ENCODE peak calls at places on chromosomes 6 and 20, in five cellular contexts. M, R, Q, Z and C are unnamed samples.

GRCh38 chr6:51678905-51679620 is 408.4 kb downstream of the PKHD1 start:
- DNase-seq in M (no peak), R (no peak), Q (no peak), Z (no peak), C (no peak)

GRCh38 chr6:28105286-28105685 is 19.1 kb upstream of the ZSCAN16 start:
- DNase-seq in M (peak), R (peak), Q (no peak), Z (peak), C (no peak)

GRCh38 chr6:56334937-56335336 is 87.6 kb upstream of the COL21A1 start:
- DNase-seq in M (no peak), R (no peak), Q (no peak), Z (peak), C (no peak)

GRCh38 chr6:51490101-51490500 is 597.3 kb downstream of the PKHD1 start:
- DNase-seq in M (no peak), R (no peak), Q (no peak), Z (no peak), C (no peak)

GRCh38 chr6:115613488-115613887 is 447.2 kb downstream of the FRK start:
- DNase-seq in M (peak), R (no peak), Q (no peak), Z (peak), C (no peak)

GRCh38 chr6:37173573-37174195 is 3.7 kb downstream of the PIM1 start:
- DNase-seq in M (no peak), R (no peak), Q (no peak), Z (no peak), C (no peak)

GRCh38 chr6:139166238-139166955 is 31.5 kb downstream of the HECA start:
- DNase-seq in M (no peak), R (no peak), Q (no peak), Z (no peak), C (no peak)

GRCh38 chr20:50395258-50395729 is 114.9 kb upstream of the PTPN1 start:
- DNase-seq in M (peak), R (no peak), Q (no peak), Z (peak), C (peak)

GRCh38 chr6:117711369-117711768 is 36.1 kb downstream of the NUS1 start:
- DNase-seq in M (no peak), R (peak), Q (peak), Z (no peak), C (no peak)

GRCh38 chr6:71250050-71250689 is 38.4 kb upstream of the OGFRL1 start:
- DNase-seq in M (peak), R (peak), Q (peak), Z (peak), C (no peak)

GRCh38 chr6:167336818-167337217 is 11.9 kb downstream of the TTLL2 start:
- DNase-seq in M (no peak), R (no peak), Q (no peak), Z (no peak), C (no peak)

GRCh38 chr20:43102394-43102793 is 87.3 kb downstream of the PTPRT start:
- DNase-seq in M (no peak), R (peak), Q (peak), Z (no peak), C (no peak)

GRCh38 chr6:144661101-144661806 is 376.1 kb downstream of the UTRN start:
- DNase-seq in M (no peak), R (no peak), Q (peak), Z (peak), C (no peak)

GRCh38 chr6:144145546-144145945 is 4.8 kb upstream of the STX11 start:
- DNase-seq in M (no peak), R (no peak), Q (no peak), Z (no peak), C (no peak)

GRCh38 chr6:40326689-40327404 is 260.3 kb downstream of the LRFN2 start:
- DNase-seq in M (no peak), R (no peak), Q (no peak), Z (no peak), C (no peak)

GRCh38 chr6:45657243-45657642 is 279.5 kb upstream of the SUPT3H start:
- DNase-seq in M (peak), R (no peak), Q (no peak), Z (peak), C (no peak)

GRCh38 chr6:1325471-1326309 is 13.8 kb downstream of the FOXQ1 start:
- DNase-seq in M (peak), R (peak), Q (peak), Z (peak), C (no peak)

GRCh38 chr6:19866900-19867627 is 29.9 kb downstream of the ID4 start:
- DNase-seq in M (peak), R (no peak), Q (no peak), Z (peak), C (no peak)

GRCh38 chr6:54377776-54378175 is 69.5 kb downstream of the TINAG start:
- DNase-seq in M (no peak), R (no peak), Q (no peak), Z (no peak), C (no peak)

GRCh38 chr6:3940703-3941102 is 91.5 kb downstream of the FAM50B start:
- DNase-seq in M (no peak), R (no peak), Q (no peak), Z (no peak), C (no peak)

GRCh38 chr20:11373391-11373790 is 544.3 kb upstream of the BTBD3 start:
- DNase-seq in M (no peak), R (no peak), Q (no peak), Z (peak), C (no peak)

GRCh38 chr6:1381397-1382330 is 7.7 kb upstream of the FOXF2 start:
- DNase-seq in M (peak), R (peak), Q (no peak), Z (peak), C (no peak)

GRCh38 chr20:36298061-36298460 is 8.1 kb upstream of the DLGAP4 start:
- DNase-seq in M (no peak), R (no peak), Q (no peak), Z (no peak), C (no peak)

GRCh38 chr20:16279320-16279719 is 293.9 kb downstream of the KIF16B start:
- DNase-seq in M (no peak), R (no peak), Q (peak), Z (no peak), C (no peak)

GRCh38 chr20:63884506-63885263 is 10.2 kb upstream of the DNAJC5 start:
- DNase-seq in M (no peak), R (no peak), Q (no peak), Z (no peak), C (peak)

GRCh38 chr6:44431118-44431725 is 43.7 kb downstream of the CDC5L start:
- DNase-seq in M (peak), R (peak), Q (peak), Z (peak), C (no peak)

GRCh38 chr20:54168961-54169862 is 4.6 kb downstream of the CYP24A1 start:
- DNase-seq in M (no peak), R (no peak), Q (peak), Z (no peak), C (no peak)

GRCh38 chr20:8523684-8524083 is 391.6 kb downstream of the PLCB1 start:
- DNase-seq in M (no peak), R (peak), Q (peak), Z (peak), C (no peak)

GRCh38 chr6:16018626-16019025 is 110.3 kb upstream of the MYLIP start:
- DNase-seq in M (no peak), R (no peak), Q (no peak), Z (no peak), C (no peak)

GRCh38 chr20:5044075-5044620 is 42.8 kb upstream of the SLC23A2 start:
- DNase-seq in M (no peak), R (no peak), Q (no peak), Z (no peak), C (no peak)

GRCh38 chr6:158211273-158212055 is 43.3 kb downstream of the GTF2H5 start:
- DNase-seq in M (peak), R (no peak), Q (no peak), Z (peak), C (no peak)

GRCh38 chr6:108604156-108604555 is 43.4 kb downstream of the FOXO3 start:
- DNase-seq in M (no peak), R (no peak), Q (no peak), Z (no peak), C (no peak)